ENCODE peak calls at places on chromosome 1, in six cellular contexts. Z, S, G, Y, W and U are unnamed samples.

GRCh38 chr1:85445906-85446305 is 19.1 kb downstream of the DDAH1 start:
- DNase-seq in Z (peak; percentile 75), S (no peak), G (peak; percentile 68), Y (no peak), W (no peak), U (no peak)

GRCh38 chr1:101235241-101235695 is 1.6 kb upstream of the S1PR1 start:
- DNase-seq in Z (no peak), S (no peak), G (no peak), Y (no peak), W (no peak), U (no peak)

GRCh38 chr1:164695956-164696665 is 137.1 kb downstream of the PBX1 start:
- DNase-seq in Z (peak; percentile 38), S (no peak), G (no peak), Y (no peak), W (no peak), U (no peak)

GRCh38 chr1:217569021-217569420 is 61.9 kb downstream of the GPATCH2 start:
- DNase-seq in Z (no peak), S (no peak), G (no peak), Y (no peak), W (no peak), U (no peak)

GRCh38 chr1:96927125-96927524 is 205.5 kb downstream of the PTBP2 start:
- DNase-seq in Z (peak; percentile 80), S (no peak), G (no peak), Y (no peak), W (no peak), U (no peak)

GRCh38 chr1:10696977-10697376 is 99.5 kb downstream of the CASZ1 start:
- DNase-seq in Z (peak; percentile 23), S (no peak), G (peak; percentile 25), Y (no peak), W (no peak), U (no peak)

GRCh38 chr1:115332813-115333608 is 5.0 kb downstream of the NGF start:
- DNase-seq in Z (peak; percentile 81), S (no peak), G (peak; percentile 64), Y (no peak), W (peak; percentile 32), U (no peak)

GRCh38 chr1:165842363-165843129 is 15.1 kb downstream of the UCK2 start:
- DNase-seq in Z (peak; percentile 37), S (no peak), G (peak; percentile 58), Y (no peak), W (no peak), U (no peak)

GRCh38 chr1:182095946-182096345 is 34.4 kb upstream of the ZNF648 start:
- DNase-seq in Z (no peak), S (no peak), G (no peak), Y (no peak), W (peak; percentile 80), U (no peak)

GRCh38 chr1:241779897-241780296 is 68.1 kb upstream of the EXO1 start:
- DNase-seq in Z (no peak), S (no peak), G (no peak), Y (no peak), W (no peak), U (no peak)

GRCh38 chr1:168396940-168397680 is 116.4 kb downstream of the TBX19 start:
- DNase-seq in Z (no peak), S (no peak), G (no peak), Y (no peak), W (no peak), U (no peak)

GRCh38 chr1:55277377-55278130 is 62.4 kb upstream of the USP24 start:
- DNase-seq in Z (peak; percentile 78), S (peak; percentile 89), G (peak; percentile 78), Y (peak; percentile 89), W (peak; percentile 62), U (peak; percentile 72)

GRCh38 chr1:231841616-231842344 is 215.2 kb downstream of the DISC1 start:
- DNase-seq in Z (peak; percentile 41), S (no peak), G (peak; percentile 62), Y (no peak), W (peak; percentile 49), U (no peak)

GRCh38 chr1:77614037-77614436 is 68.4 kb downstream of the ZZZ3 start:
- DNase-seq in Z (no peak), S (no peak), G (peak; percentile 13), Y (no peak), W (peak; percentile 24), U (no peak)

GRCh38 chr1:113784104-113784779 is 25.0 kb upstream of the PHTF1 start:
- DNase-seq in Z (peak; percentile 11), S (no peak), G (no peak), Y (no peak), W (peak; percentile 37), U (no peak)

GRCh38 chr1:175822575-175822974 is 79.2 kb upstream of the TNR start:
- DNase-seq in Z (peak; percentile 46), S (no peak), G (peak; percentile 73), Y (no peak), W (peak; percentile 73), U (no peak)

GRCh38 chr1:167789501-167789900 is 67.7 kb downstream of the MPZL1 start:
- DNase-seq in Z (peak; percentile 56), S (no peak), G (no peak), Y (no peak), W (peak; percentile 42), U (no peak)

GRCh38 chr1:173860065-173860464 is 7.7 kb downstream of the GAS5 start:
- DNase-seq in Z (no peak), S (no peak), G (no peak), Y (no peak), W (no peak), U (no peak)

GRCh38 chr1:171799166-171799565 is 17.7 kb downstream of the METTL13 start:
- DNase-seq in Z (no peak), S (no peak), G (no peak), Y (no peak), W (no peak), U (no peak)

GRCh38 chr1:6785721-6786505 is 659 bp downstream of the CAMTA1 start:
- DNase-seq in Z (peak; percentile 15), S (peak; percentile 55), G (peak; percentile 43), Y (peak; percentile 70), W (no peak), U (peak; percentile 40)

GRCh38 chr1:75341537-75341936 is 207.3 kb downstream of the LHX8 start:
- DNase-seq in Z (no peak), S (no peak), G (no peak), Y (no peak), W (no peak), U (no peak)

DNA sequence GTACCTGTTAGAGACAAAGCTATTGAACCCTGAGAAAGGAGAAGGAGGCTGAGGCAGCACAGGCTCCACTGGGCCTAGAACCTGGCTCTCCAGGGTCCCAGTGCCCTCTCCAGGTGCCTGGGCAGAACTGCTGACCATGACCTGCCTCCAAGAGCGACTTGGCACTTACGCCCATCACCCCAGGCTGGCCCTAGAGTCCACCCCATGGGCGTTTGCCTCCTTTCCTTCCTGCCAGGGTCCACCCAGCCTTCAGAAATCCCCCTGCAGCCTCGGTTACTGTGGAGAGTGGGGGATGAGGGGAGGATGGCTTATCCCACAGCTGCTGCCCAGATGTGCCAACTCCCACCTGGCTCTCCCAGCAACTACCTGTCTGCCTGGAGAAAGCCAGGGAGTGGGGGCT is 14.7 kb upstream of the C1QA start:
- DNase-seq in Z (no peak), S (no peak), G (no peak), Y (no peak), W (no peak), U (no peak)
- H4K91ac ChIP-seq in Z (no peak overlapping the region), S (no peak overlapping the region), G (no peak overlapping the region), Y (no peak overlapping the region), W (no peak overlapping the region), U (no peak overlapping the region)

DNA sequence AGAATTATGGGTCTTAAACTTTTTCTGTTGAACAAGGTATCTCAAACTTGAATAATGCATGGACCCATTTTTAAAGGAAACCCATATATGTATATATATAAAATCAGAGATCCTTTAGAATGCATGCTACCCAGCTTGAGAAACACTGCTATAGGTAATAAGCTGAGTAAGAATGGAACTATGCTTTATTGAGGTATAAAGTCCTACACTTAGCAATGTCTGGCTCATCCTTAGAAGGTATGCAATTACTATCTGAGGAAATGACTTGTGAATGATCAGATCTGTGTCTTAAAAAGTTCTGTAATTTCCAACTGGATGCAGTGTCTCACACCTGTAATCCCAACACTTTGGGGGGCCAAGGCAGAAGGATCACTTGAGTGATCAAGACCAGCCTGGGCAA is 11.3 kb downstream of the TRAF3IP3 start:
- DNase-seq in Z (no peak), S (no peak), G (no peak), Y (no peak), W (no peak), U (no peak)
- H3K4me1 ChIP-seq in Z (peaks cover 11% of the 10 kb centered on the region), S (no peaks in the 10 kb centered on the region), G (peaks cover 10% of the 10 kb centered on the region), Y (no peaks in the 10 kb centered on the region), W (peaks cover 23% of the 10 kb centered on the region), U (no peaks in the 10 kb centered on the region)

GRCh38 chr1:109134423-109134822 is 20.5 kb downstream of the ELAPOR1 start:
- DNase-seq in Z (no peak), S (no peak), G (no peak), Y (no peak), W (no peak), U (no peak)

GRCh38 chr1:109133815-109134214 is 19.9 kb downstream of the ELAPOR1 start:
- DNase-seq in Z (no peak), S (no peak), G (no peak), Y (no peak), W (no peak), U (no peak)

GRCh38 chr1:109137959-109138757 is 24.2 kb downstream of the ELAPOR1 start:
- DNase-seq in Z (no peak), S (no peak), G (no peak), Y (no peak), W (peak; percentile 92), U (no peak)

GRCh38 chr1:109136766-109137165 is 22.9 kb downstream of the ELAPOR1 start:
- DNase-seq in Z (no peak), S (no peak), G (no peak), Y (no peak), W (no peak), U (no peak)

DNA sequence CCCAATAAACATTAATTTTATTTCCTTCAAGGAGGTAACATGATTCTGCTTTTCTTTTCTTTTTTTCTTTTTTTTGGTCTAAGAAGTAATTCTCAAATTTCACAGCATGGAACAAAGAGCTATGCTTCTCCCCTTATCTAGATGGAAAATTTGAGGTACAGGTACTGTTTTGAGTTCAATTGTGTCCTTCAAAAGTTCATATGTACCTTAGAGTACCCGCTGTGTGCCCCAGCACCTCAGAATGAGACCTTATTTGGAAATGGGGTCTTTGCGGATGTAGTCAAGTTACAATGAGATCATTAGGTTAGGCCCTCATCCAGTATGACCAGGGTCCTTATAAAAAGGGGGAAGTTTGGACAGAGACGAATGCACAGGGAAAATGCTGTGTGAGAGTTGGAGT is 22.0 kb downstream of the ELAPOR1 start:
- DNase-seq in Z (no peak), S (no peak), G (no peak), Y (no peak), W (no peak), U (no peak)
- H4K91ac ChIP-seq in Z (no peak overlapping the region), S (no peak overlapping the region), G (no peak overlapping the region), Y (no peak overlapping the region), W (no peak overlapping the region), U (no peak overlapping the region)

GRCh38 chr1:204571631-204572030 is 55.4 kb downstream of the MDM4 start:
- DNase-seq in Z (no peak), S (no peak), G (no peak), Y (no peak), W (no peak), U (no peak)

GRCh38 chr1:204572923-204573562 is 56.8 kb downstream of the MDM4 start:
- DNase-seq in Z (no peak), S (no peak), G (no peak), Y (no peak), W (no peak), U (no peak)

GRCh38 chr1:204574016-204574855 is 58.0 kb downstream of the MDM4 start:
- DNase-seq in Z (no peak), S (no peak), G (no peak), Y (no peak), W (no peak), U (no peak)

GRCh38 chr1:204574856-204575145 is 58.6 kb downstream of the MDM4 start:
- DNase-seq in Z (peak; percentile 16), S (no peak), G (no peak), Y (no peak), W (no peak), U (no peak)

GRCh38 chr1:204573563-204573925 is 57.3 kb downstream of the MDM4 start:
- DNase-seq in Z (peak; percentile 63), S (no peak), G (no peak), Y (no peak), W (peak; percentile 71), U (no peak)
- H3K4me1 ChIP-seq in Z (no peaks in the 10 kb centered on the region), S (peaks cover 24% of the 10 kb centered on the region), G (peaks cover 9% of the 10 kb centered on the region), Y (peaks cover 22% of the 10 kb centered on the region), W (peaks cover 48% of the 10 kb centered on the region), U (peaks cover 27% of the 10 kb centered on the region)